ENCODE peak calls at places on chromosome 1, in eight cellular contexts. One of them, this sample, is unnamed.

GRCh38 chr1:173444757-173445156 is 32.4 kb upstream of the PRDX6 start:
- DNase-seq in PC-9: no peak
- DNase-seq in Calu3: no peak
- DNase-seq in endothelial cell: no peak
- DNase-seq in retinal pigment epithelial cell: no peak
- DNase-seq in A673: no peak
- DNase-seq in adrenal gland: no peak
- DNase-seq in AG09319: no peak
- DNase-seq in this sample: no peak

GRCh38 chr1:110223127-110223526 is 13.0 kb downstream of the KCNC4 start:
- DNase-seq in adrenal gland: no peak
- DNase-seq in AG09319: no peak
- DNase-seq in PC-9: no peak
- DNase-seq in endothelial cell: no peak
- DNase-seq in retinal pigment epithelial cell: no peak
- DNase-seq in A673: no peak
- DNase-seq in Calu3: no peak
- DNase-seq in this sample: no peak

GRCh38 chr1:6129313-6129712 is 50.8 kb downstream of the CHD5 start:
- DNase-seq in A673: no peak
- DNase-seq in retinal pigment epithelial cell: no peak
- DNase-seq in Calu3: no peak
- DNase-seq in endothelial cell: no peak
- DNase-seq in adrenal gland: no peak
- DNase-seq in PC-9: no peak
- DNase-seq in AG09319: no peak
- DNase-seq in this sample: no peak

GRCh38 chr1:67149179-67149770 is 14.5 kb upstream of the C1orf141 start:
- DNase-seq in Calu3: peak; percentile 76
- DNase-seq in endothelial cell: peak; percentile 53
- DNase-seq in PC-9: peak; percentile 45
- DNase-seq in A673: peak; percentile 81
- DNase-seq in retinal pigment epithelial cell: peak; percentile 37
- DNase-seq in adrenal gland: peak; percentile 75
- DNase-seq in AG09319: peak; percentile 61
- DNase-seq in this sample: peak; percentile 54

GRCh38 chr1:24987875-24988559 is 57.9 kb upstream of the RUNX3 start:
- DNase-seq in AG09319: no peak
- DNase-seq in A673: no peak
- DNase-seq in adrenal gland: no peak
- DNase-seq in retinal pigment epithelial cell: no peak
- DNase-seq in PC-9: no peak
- DNase-seq in Calu3: no peak
- DNase-seq in endothelial cell: no peak
- DNase-seq in this sample: no peak

GRCh38 chr1:88935522-88936222 is 44.3 kb upstream of the GTF2B start:
- DNase-seq in PC-9: no peak
- DNase-seq in adrenal gland: no peak
- DNase-seq in Calu3: peak; percentile 10
- DNase-seq in A673: peak; percentile 59
- DNase-seq in retinal pigment epithelial cell: no peak
- DNase-seq in AG09319: peak; percentile 8
- DNase-seq in endothelial cell: peak; percentile 15
- DNase-seq in this sample: peak; percentile 19

GRCh38 chr1:236016083-236016482 is 48.8 kb downstream of the NID1 start:
- DNase-seq in PC-9: no peak
- DNase-seq in Calu3: no peak
- DNase-seq in A673: no peak
- DNase-seq in adrenal gland: peak; percentile 53
- DNase-seq in retinal pigment epithelial cell: no peak
- DNase-seq in endothelial cell: no peak
- DNase-seq in AG09319: no peak
- DNase-seq in this sample: no peak

GRCh38 chr1:165828581-165829329 is 1.3 kb downstream of the UCK2 start:
- DNase-seq in endothelial cell: peak; percentile 54
- DNase-seq in retinal pigment epithelial cell: peak; percentile 63
- DNase-seq in Calu3: peak; percentile 69
- DNase-seq in PC-9: peak; percentile 63
- DNase-seq in A673: peak; percentile 87
- DNase-seq in AG09319: peak; percentile 60
- DNase-seq in adrenal gland: peak; percentile 62
- DNase-seq in this sample: peak; percentile 43

GRCh38 chr1:84871181-84871580 is 21.8 kb downstream of the LPAR3 start:
- DNase-seq in AG09319: no peak
- DNase-seq in endothelial cell: no peak
- DNase-seq in retinal pigment epithelial cell: no peak
- DNase-seq in A673: no peak
- DNase-seq in PC-9: no peak
- DNase-seq in Calu3: no peak
- DNase-seq in adrenal gland: no peak
- DNase-seq in this sample: no peak

GRCh38 chr1:107359472-107360241 is 218.8 kb downstream of the NTNG1 start:
- DNase-seq in A673: no peak
- DNase-seq in retinal pigment epithelial cell: no peak
- DNase-seq in adrenal gland: no peak
- DNase-seq in Calu3: no peak
- DNase-seq in PC-9: no peak
- DNase-seq in AG09319: no peak
- DNase-seq in endothelial cell: no peak
- DNase-seq in this sample: no peak

GRCh38 chr1:20663365-20663764 is 2.2 kb upstream of the DDOST start:
- DNase-seq in adrenal gland: no peak
- DNase-seq in A673: no peak
- DNase-seq in AG09319: no peak
- DNase-seq in retinal pigment epithelial cell: no peak
- DNase-seq in PC-9: no peak
- DNase-seq in Calu3: no peak
- DNase-seq in endothelial cell: no peak
- DNase-seq in this sample: no peak

GRCh38 chr1:19967808-19968207 is 11.6 kb downstream of the PLA2G2A start:
- DNase-seq in A673: no peak
- DNase-seq in AG09319: no peak
- DNase-seq in retinal pigment epithelial cell: no peak
- DNase-seq in adrenal gland: no peak
- DNase-seq in Calu3: no peak
- DNase-seq in endothelial cell: no peak
- DNase-seq in PC-9: no peak
- DNase-seq in this sample: no peak

GRCh38 chr1:160853756-160854155 is 8.9 kb downstream of the CD244 start:
- DNase-seq in PC-9: no peak
- DNase-seq in adrenal gland: no peak
- DNase-seq in A673: no peak
- DNase-seq in Calu3: no peak
- DNase-seq in retinal pigment epithelial cell: no peak
- DNase-seq in endothelial cell: no peak
- DNase-seq in AG09319: no peak
- DNase-seq in this sample: no peak
- TF ChIP-seq CTCF in PC-9: no peak
- TF ChIP-seq CTCF in adrenal gland: no peak
- TF ChIP-seq CTCF in A673: no peak
- TF ChIP-seq CTCF in Calu3: no peak
- TF ChIP-seq CTCF in retinal pigment epithelial cell: no peak
- TF ChIP-seq CTCF in endothelial cell: no peak
- TF ChIP-seq CTCF in AG09319: no peak
- TF ChIP-seq CTCF in this sample: no peak

DNA sequence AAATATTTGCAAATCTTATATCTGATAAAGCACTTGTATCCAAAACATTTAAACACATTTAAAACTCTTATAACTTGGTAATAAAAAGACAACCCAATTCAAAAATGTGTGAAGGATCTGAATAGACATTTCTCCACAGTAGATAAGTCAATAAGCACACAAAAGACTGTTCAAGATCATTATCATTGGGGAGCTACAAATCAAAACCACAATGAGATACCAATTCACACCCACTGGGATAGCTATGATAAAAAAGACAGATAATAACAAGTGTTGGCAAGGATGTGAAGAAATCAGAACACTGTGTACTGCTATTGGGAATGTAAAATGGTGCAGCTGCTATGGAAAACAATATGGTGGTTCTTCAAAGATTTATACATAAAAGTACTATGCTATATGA is 5.1 kb upstream of the LIN9 start:
- DNase-seq in AG09319: no peak
- DNase-seq in A673: no peak
- DNase-seq in Calu3: no peak
- DNase-seq in PC-9: no peak
- DNase-seq in retinal pigment epithelial cell: no peak
- DNase-seq in adrenal gland: no peak
- DNase-seq in endothelial cell: no peak
- DNase-seq in this sample: no peak
- TF ChIP-seq CTCF in AG09319: no peak
- TF ChIP-seq CTCF in A673: no peak
- TF ChIP-seq CTCF in Calu3: no peak
- TF ChIP-seq CTCF in PC-9: no peak
- TF ChIP-seq CTCF in retinal pigment epithelial cell: no peak
- TF ChIP-seq CTCF in adrenal gland: no peak
- TF ChIP-seq CTCF in endothelial cell: no peak
- TF ChIP-seq CTCF in this sample: no peak

GRCh38 chr1:150696995-150697927 is at the start of gene GOLPH3L:
- DNase-seq in PC-9: peak; percentile 99
- DNase-seq in Calu3: peak; percentile 97
- DNase-seq in A673: peak; percentile 99
- DNase-seq in retinal pigment epithelial cell: peak; percentile 99
- DNase-seq in endothelial cell: peak; percentile 86
- DNase-seq in AG09319: peak; percentile 91
- DNase-seq in adrenal gland: peak; percentile 97
- DNase-seq in this sample: peak; percentile 77
- TF ChIP-seq CTCF in PC-9: no peak
- TF ChIP-seq CTCF in Calu3: no peak
- TF ChIP-seq CTCF in A673: no peak
- TF ChIP-seq CTCF in retinal pigment epithelial cell: peak; percentile 29
- TF ChIP-seq CTCF in endothelial cell: no peak
- TF ChIP-seq CTCF in AG09319: peak; percentile 27
- TF ChIP-seq CTCF in adrenal gland: peak; percentile 10
- TF ChIP-seq CTCF in this sample: no peak

GRCh38 chr1:39732730-39733129 is 6.0 kb upstream of the PPIE start:
- DNase-seq in adrenal gland: no peak
- DNase-seq in retinal pigment epithelial cell: no peak
- DNase-seq in AG09319: no peak
- DNase-seq in A673: no peak
- DNase-seq in Calu3: no peak
- DNase-seq in endothelial cell: no peak
- DNase-seq in PC-9: no peak
- DNase-seq in this sample: no peak

GRCh38 chr1:39737546-39738169 is 1.0 kb upstream of the PPIE start:
- DNase-seq in AG09319: no peak
- DNase-seq in adrenal gland: no peak
- DNase-seq in A673: no peak
- DNase-seq in retinal pigment epithelial cell: no peak
- DNase-seq in PC-9: no peak
- DNase-seq in Calu3: no peak
- DNase-seq in endothelial cell: no peak
- DNase-seq in this sample: no peak

GRCh38 chr1:39733161-39733560 is 5.5 kb upstream of the PPIE start:
- DNase-seq in retinal pigment epithelial cell: no peak
- DNase-seq in Calu3: no peak
- DNase-seq in PC-9: no peak
- DNase-seq in endothelial cell: no peak
- DNase-seq in A673: no peak
- DNase-seq in adrenal gland: peak; percentile 37
- DNase-seq in AG09319: no peak
- DNase-seq in this sample: no peak

GRCh38 chr1:39738622-39739366 is at the start of gene PPIE:
- DNase-seq in AG09319: peak; percentile 62
- DNase-seq in Calu3: peak; percentile 88
- DNase-seq in A673: peak; percentile 97
- DNase-seq in adrenal gland: peak; percentile 96
- DNase-seq in retinal pigment epithelial cell: peak; percentile 54
- DNase-seq in endothelial cell: peak; percentile 78
- DNase-seq in PC-9: peak; percentile 61
- DNase-seq in this sample: peak; percentile 84

GRCh38 chr1:39735731-39736130 is 3.0 kb upstream of the PPIE start:
- DNase-seq in endothelial cell: no peak
- DNase-seq in A673: no peak
- DNase-seq in adrenal gland: no peak
- DNase-seq in Calu3: no peak
- DNase-seq in PC-9: no peak
- DNase-seq in AG09319: no peak
- DNase-seq in retinal pigment epithelial cell: no peak
- DNase-seq in this sample: no peak
- TF ChIP-seq CTCF in endothelial cell: no peak
- TF ChIP-seq CTCF in A673: no peak
- TF ChIP-seq CTCF in adrenal gland: no peak
- TF ChIP-seq CTCF in Calu3: no peak
- TF ChIP-seq CTCF in PC-9: no peak
- TF ChIP-seq CTCF in AG09319: no peak
- TF ChIP-seq CTCF in retinal pigment epithelial cell: no peak
- TF ChIP-seq CTCF in this sample: no peak

GRCh38 chr1:17877896-17878295 is 122.8 kb downstream of the ACTL8 start:
- DNase-seq in AG09319: no peak
- DNase-seq in retinal pigment epithelial cell: no peak
- DNase-seq in PC-9: no peak
- DNase-seq in Calu3: no peak
- DNase-seq in A673: no peak
- DNase-seq in endothelial cell: no peak
- DNase-seq in adrenal gland: no peak
- DNase-seq in this sample: no peak
- TF ChIP-seq CTCF in AG09319: no peak
- TF ChIP-seq CTCF in retinal pigment epithelial cell: no peak
- TF ChIP-seq CTCF in PC-9: no peak
- TF ChIP-seq CTCF in Calu3: no peak
- TF ChIP-seq CTCF in A673: no peak
- TF ChIP-seq CTCF in endothelial cell: no peak
- TF ChIP-seq CTCF in adrenal gland: no peak
- TF ChIP-seq CTCF in this sample: no peak

DNA sequence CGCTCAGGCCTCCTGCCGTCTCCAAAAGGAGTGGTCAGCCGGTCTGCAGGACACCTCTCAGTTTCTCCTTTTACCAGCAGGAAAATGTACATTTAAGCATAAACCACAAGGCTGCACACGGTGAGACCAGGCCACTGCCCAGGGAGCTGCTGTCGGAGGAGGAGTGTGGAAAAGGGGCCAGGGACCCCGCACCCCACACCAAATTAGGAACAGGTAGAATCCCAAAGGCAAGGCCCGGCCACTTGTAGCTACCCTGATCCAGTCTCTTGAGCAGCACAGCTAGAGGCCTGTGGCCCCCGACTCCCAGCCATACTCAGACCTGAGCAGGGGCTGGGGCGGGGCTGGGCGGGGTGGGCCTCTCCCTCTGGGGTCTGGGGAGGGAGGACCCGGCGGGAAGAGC is 78.0 kb downstream of the PIK3CD start:
- DNase-seq in adrenal gland: no peak
- DNase-seq in AG09319: no peak
- DNase-seq in A673: no peak
- DNase-seq in PC-9: no peak
- DNase-seq in Calu3: no peak
- DNase-seq in retinal pigment epithelial cell: no peak
- DNase-seq in endothelial cell: no peak
- DNase-seq in this sample: no peak
- TF ChIP-seq CTCF in adrenal gland: no peak
- TF ChIP-seq CTCF in AG09319: no peak
- TF ChIP-seq CTCF in A673: no peak
- TF ChIP-seq CTCF in PC-9: no peak
- TF ChIP-seq CTCF in Calu3: no peak
- TF ChIP-seq CTCF in retinal pigment epithelial cell: no peak
- TF ChIP-seq CTCF in endothelial cell: no peak
- TF ChIP-seq CTCF in this sample: no peak

GRCh38 chr1:203281033-203281432 is 24.3 kb upstream of the BTG2 start:
- DNase-seq in PC-9: no peak
- DNase-seq in endothelial cell: no peak
- DNase-seq in retinal pigment epithelial cell: no peak
- DNase-seq in A673: no peak
- DNase-seq in AG09319: no peak
- DNase-seq in adrenal gland: no peak
- DNase-seq in Calu3: no peak
- DNase-seq in this sample: no peak
- TF ChIP-seq CTCF in PC-9: no peak
- TF ChIP-seq CTCF in endothelial cell: no peak
- TF ChIP-seq CTCF in retinal pigment epithelial cell: peak; percentile 15
- TF ChIP-seq CTCF in A673: no peak
- TF ChIP-seq CTCF in AG09319: peak; percentile 12
- TF ChIP-seq CTCF in adrenal gland: no peak
- TF ChIP-seq CTCF in Calu3: no peak
- TF ChIP-seq CTCF in this sample: peak; percentile 33

This sample was measured in neural crest cell.